ENCODE peak calls at places on chromosomes 4 and X, in nine cellular contexts. H is HS-5, R is SW480, X is hypothalamus, I is uterus, G is right lobe of liver, P is NCI-H526 treated with DMSO at 0.1 percent for 48 hours, E is T-helper 1 cell, S is amygdala. A is an unnamed sample.

GRCh38 chr4:132063829-132064228 is 1085.3 kb upstream of the PCDH10 start:
- DNase-seq in H (no peak), R (no peak), X (no peak), I (no peak), S (no peak), P (no peak), E (no peak), G (no peak), A (no peak)

GRCh38 chr4:113052379-113052951 is 3.0 kb downstream of the ANK2 start:
- DNase-seq in H (no peak), P (no peak), I (no peak), X (no peak), S (peak), E (no peak), R (peak), G (no peak), A (peak)

GRCh38 chr4:189278559-189279165 is 662.0 kb upstream of the FRG1 start:
- DNase-seq in H (no peak), X (no peak), S (no peak), E (no peak), P (no peak), R (no peak), I (no peak), G (no peak), A (no peak)

GRCh38 chrX:13463608-13464007 is 105.8 kb upstream of the EGFL6 start:
- DNase-seq in E (no peak), H (peak), G (no peak), I (peak), X (no peak), R (peak), P (peak), S (no peak), A (peak)

GRCh38 chrX:12446342-12447075 is 308.2 kb downstream of the FRMPD4 start:
- DNase-seq in I (no peak), R (peak), E (no peak), P (no peak), X (no peak), H (no peak), G (no peak), S (no peak), A (peak)

GRCh38 chrX:125205084-125205917 is 114.4 kb upstream of the TEX13C start:
- DNase-seq in X (peak), H (no peak), R (no peak), S (peak), G (peak), I (peak), P (no peak), E (no peak), A (peak)

GRCh38 chr4:171622729-171623128 is 190.5 kb upstream of the GALNTL6 start:
- DNase-seq in H (no peak), P (no peak), I (no peak), G (no peak), E (no peak), X (no peak), R (no peak), S (no peak), A (no peak)

GRCh38 chr4:83316459-83317170 is 18.0 kb downstream of the HPSE start:
- DNase-seq in E (no peak), S (no peak), P (no peak), R (no peak), I (no peak), X (no peak), G (no peak), H (peak), A (peak)

GRCh38 chr4:97370581-97370980 is 772.7 kb downstream of the STPG2 start:
- DNase-seq in G (no peak), P (no peak), E (no peak), S (no peak), H (no peak), I (no peak), R (no peak), X (no peak), A (peak)

GRCh38 chr4:150994721-150995120 is 20.4 kb downstream of the LRBA start:
- DNase-seq in P (no peak), R (no peak), X (no peak), H (no peak), G (no peak), S (no peak), E (no peak), I (no peak), A (no peak)

GRCh38 chr4:118120120-118120760 is 86.0 kb downstream of the NDST3 start:
- DNase-seq in I (no peak), R (no peak), S (no peak), E (no peak), H (no peak), X (no peak), P (no peak), G (no peak), A (no peak)

GRCh38 chr4:166308589-166308988 is 435.6 kb downstream of the TLL1 start:
- DNase-seq in P (no peak), R (no peak), S (no peak), I (no peak), H (no peak), E (no peak), G (no peak), X (no peak), A (no peak)

GRCh38 chrX:63349307-63349706 is 1.8 kb downstream of the SPIN4 start:
- DNase-seq in S (no peak), X (no peak), H (no peak), E (no peak), I (no peak), G (no peak), P (peak), R (peak), A (no peak)

GRCh38 chr4:79281577-79282359 is 44.1 kb downstream of the NAA11 start:
- DNase-seq in H (no peak), G (no peak), I (no peak), S (no peak), E (no peak), R (no peak), P (no peak), X (no peak), A (no peak)

GRCh38 chrX:123291623-123292022 is 107.5 kb downstream of the GRIA3 start:
- DNase-seq in I (no peak), R (no peak), H (no peak), X (no peak), S (no peak), P (no peak), G (no peak), E (no peak), A (no peak)

GRCh38 chr4:182242793-182243192 is 409 bp upstream of the TENM3 start:
- DNase-seq in I (no peak), G (no peak), X (no peak), E (no peak), H (no peak), S (no peak), P (no peak), R (no peak), A (no peak)

GRCh38 chr4:53962516-53963225 is 101.7 kb downstream of the CHIC2 start:
- DNase-seq in R (no peak), X (no peak), P (no peak), H (peak), I (no peak), S (peak), G (no peak), E (no peak), A (peak)

GRCh38 chrX:118207831-118208453 is 91.3 kb upstream of the KLHL13 start:
- DNase-seq in X (no peak), I (no peak), R (no peak), P (no peak), S (no peak), H (no peak), E (no peak), G (no peak), A (no peak)

GRCh38 chr4:17957689-17958088 is 63.9 kb downstream of the LCORL start:
- DNase-seq in E (no peak), R (no peak), I (no peak), P (no peak), X (no peak), S (no peak), H (no peak), G (no peak), A (peak)

GRCh38 chr4:139978692-139979091 is 175.3 kb downstream of the MAML3 start:
- DNase-seq in H (no peak), R (no peak), G (no peak), E (no peak), I (no peak), P (no peak), S (no peak), X (no peak), A (no peak)